ENCODE peak calls at places on chromosomes 13 and 19, in ten cellular contexts. One of them, this sample, is unnamed.

GRCh38 chr19:23949611-23950010 is 34.9 kb downstream of the ZNF726 start:
- DNase-seq in esophagus squamous epithelium: no peak
- DNase-seq in uterus: no peak
- DNase-seq in HCT116: no peak
- DNase-seq in transverse colon: no peak
- DNase-seq in tibial nerve: no peak
- DNase-seq in GM12878: no peak
- DNase-seq in testis: no peak
- DNase-seq in heart left ventricle: no peak
- DNase-seq in right lobe of liver: no peak
- DNase-seq in this sample: no peak

GRCh38 chr13:99496322-99497142 is 4.7 kb upstream of the TM9SF2 start:
- DNase-seq in esophagus squamous epithelium: peak; percentile 52
- DNase-seq in uterus: peak; percentile 72
- DNase-seq in HCT116: peak; percentile 36
- DNase-seq in transverse colon: peak; percentile 76
- DNase-seq in tibial nerve: peak; percentile 70
- DNase-seq in GM12878: peak; percentile 75
- DNase-seq in testis: peak; percentile 94
- DNase-seq in heart left ventricle: no peak
- DNase-seq in right lobe of liver: peak; percentile 74
- DNase-seq in this sample: peak; percentile 80

GRCh38 chr13:19838726-19839342 is 24.6 kb downstream of the ZMYM5 start:
- DNase-seq in esophagus squamous epithelium: no peak
- DNase-seq in uterus: no peak
- DNase-seq in HCT116: no peak
- DNase-seq in transverse colon: no peak
- DNase-seq in tibial nerve: no peak
- DNase-seq in GM12878: no peak
- DNase-seq in testis: no peak
- DNase-seq in heart left ventricle: no peak
- DNase-seq in right lobe of liver: no peak
- DNase-seq in this sample: no peak

GRCh38 chr19:29668746-29669609 is 3.7 kb downstream of the PLEKHF1 start:
- DNase-seq in esophagus squamous epithelium: no peak
- DNase-seq in uterus: no peak
- DNase-seq in HCT116: no peak
- DNase-seq in transverse colon: no peak
- DNase-seq in tibial nerve: no peak
- DNase-seq in GM12878: no peak
- DNase-seq in testis: no peak
- DNase-seq in heart left ventricle: peak; percentile 55
- DNase-seq in right lobe of liver: peak; percentile 53
- DNase-seq in this sample: no peak

GRCh38 chr13:114004416-114005205 is 30.7 kb upstream of the C13orf46 start:
- DNase-seq in esophagus squamous epithelium: no peak
- DNase-seq in uterus: no peak
- DNase-seq in HCT116: no peak
- DNase-seq in transverse colon: no peak
- DNase-seq in tibial nerve: peak; percentile 60
- DNase-seq in GM12878: no peak
- DNase-seq in testis: no peak
- DNase-seq in heart left ventricle: peak; percentile 32
- DNase-seq in right lobe of liver: peak; percentile 46
- DNase-seq in this sample: peak; percentile 63

GRCh38 chr19:6736917-6737283 is 480 bp downstream of the GPR108 start:
- DNase-seq in esophagus squamous epithelium: no peak
- DNase-seq in uterus: no peak
- DNase-seq in HCT116: no peak
- DNase-seq in transverse colon: no peak
- DNase-seq in tibial nerve: no peak
- DNase-seq in GM12878: no peak
- DNase-seq in testis: no peak
- DNase-seq in heart left ventricle: no peak
- DNase-seq in right lobe of liver: no peak
- DNase-seq in this sample: no peak

GRCh38 chr19:48591021-48591420 is 15.5 kb upstream of the SPACA4 start:
- DNase-seq in esophagus squamous epithelium: no peak
- DNase-seq in uterus: no peak
- DNase-seq in HCT116: no peak
- DNase-seq in transverse colon: no peak
- DNase-seq in tibial nerve: no peak
- DNase-seq in GM12878: no peak
- DNase-seq in testis: no peak
- DNase-seq in heart left ventricle: no peak
- DNase-seq in right lobe of liver: no peak
- DNase-seq in this sample: no peak

GRCh38 chr13:102033719-102034446 is 368.0 kb downstream of the FGF14 start:
- DNase-seq in esophagus squamous epithelium: no peak
- DNase-seq in uterus: no peak
- DNase-seq in HCT116: no peak
- DNase-seq in transverse colon: no peak
- DNase-seq in tibial nerve: no peak
- DNase-seq in GM12878: no peak
- DNase-seq in testis: no peak
- DNase-seq in heart left ventricle: no peak
- DNase-seq in right lobe of liver: no peak
- DNase-seq in this sample: no peak

GRCh38 chr13:99671746-99672145 is 170.5 kb downstream of the TM9SF2 start:
- DNase-seq in esophagus squamous epithelium: no peak
- DNase-seq in uterus: no peak
- DNase-seq in HCT116: no peak
- DNase-seq in transverse colon: no peak
- DNase-seq in tibial nerve: no peak
- DNase-seq in GM12878: no peak
- DNase-seq in testis: no peak
- DNase-seq in heart left ventricle: no peak
- DNase-seq in right lobe of liver: no peak
- DNase-seq in this sample: no peak

GRCh38 chr13:113364371-113364932 is 522 bp upstream of the GRTP1 start:
- DNase-seq in esophagus squamous epithelium: no peak
- DNase-seq in uterus: peak; percentile 41
- DNase-seq in HCT116: no peak
- DNase-seq in transverse colon: peak; percentile 17
- DNase-seq in tibial nerve: peak; percentile 9
- DNase-seq in GM12878: no peak
- DNase-seq in testis: no peak
- DNase-seq in heart left ventricle: no peak
- DNase-seq in right lobe of liver: no peak
- DNase-seq in this sample: peak; percentile 60

GRCh38 chr13:111661052-111661451 is 340.6 kb downstream of the TEX29 start:
- DNase-seq in esophagus squamous epithelium: no peak
- DNase-seq in uterus: no peak
- DNase-seq in HCT116: no peak
- DNase-seq in transverse colon: no peak
- DNase-seq in tibial nerve: no peak
- DNase-seq in GM12878: no peak
- DNase-seq in testis: no peak
- DNase-seq in heart left ventricle: no peak
- DNase-seq in right lobe of liver: no peak
- DNase-seq in this sample: peak; percentile 65

GRCh38 chr19:1478934-1479707 is at the start of gene C19orf25:
- DNase-seq in esophagus squamous epithelium: peak; percentile 56
- DNase-seq in uterus: peak; percentile 92
- DNase-seq in HCT116: peak; percentile 86
- DNase-seq in transverse colon: peak; percentile 97
- DNase-seq in tibial nerve: peak; percentile 91
- DNase-seq in GM12878: peak; percentile 80
- DNase-seq in testis: peak; percentile 97
- DNase-seq in heart left ventricle: peak; percentile 98
- DNase-seq in right lobe of liver: peak; percentile 97
- DNase-seq in this sample: peak; percentile 96
- TF ChIP-seq POLR2A in esophagus squamous epithelium: peak; percentile 44
- TF ChIP-seq POLR2A in uterus: peak; percentile 50
- TF ChIP-seq POLR2A in HCT116: peak; percentile 83
- TF ChIP-seq POLR2A in transverse colon: peak; percentile 82
- TF ChIP-seq POLR2A in tibial nerve: peak; percentile 66
- TF ChIP-seq POLR2A in GM12878: peak; percentile 98
- TF ChIP-seq POLR2A in testis: no peak
- TF ChIP-seq POLR2A in heart left ventricle: peak; percentile 77
- TF ChIP-seq POLR2A in right lobe of liver: peak; percentile 44
- TF ChIP-seq POLR2A in this sample: no peak

GRCh38 chr13:50592412-50593145 is 250.9 kb downstream of the DLEU7 start:
- DNase-seq in esophagus squamous epithelium: no peak
- DNase-seq in uterus: no peak
- DNase-seq in HCT116: no peak
- DNase-seq in transverse colon: no peak
- DNase-seq in tibial nerve: no peak
- DNase-seq in GM12878: no peak
- DNase-seq in testis: no peak
- DNase-seq in heart left ventricle: no peak
- DNase-seq in right lobe of liver: no peak
- DNase-seq in this sample: no peak
- H3K4me1 ChIP-seq in esophagus squamous epithelium: no peaks in the 10 kb centered on the region
- H3K4me1 ChIP-seq in uterus: no peaks in the 10 kb centered on the region
- H3K4me1 ChIP-seq in HCT116: peaks cover 6% of the 10 kb centered on the region
- H3K4me1 ChIP-seq in transverse colon: peaks cover 3% of the 10 kb centered on the region
- H3K4me1 ChIP-seq in tibial nerve: peaks cover 14% of the 10 kb centered on the region
- H3K4me1 ChIP-seq in GM12878: peaks cover 41% of the 10 kb centered on the region
- H3K4me1 ChIP-seq in testis: no peaks in the 10 kb centered on the region
- H3K4me1 ChIP-seq in heart left ventricle: peaks cover 14% of the 10 kb centered on the region
- H3K4me1 ChIP-seq in right lobe of liver: no peaks in the 10 kb centered on the region
- H3K4me1 ChIP-seq in this sample: peaks cover 3% of the 10 kb centered on the region

DNA sequence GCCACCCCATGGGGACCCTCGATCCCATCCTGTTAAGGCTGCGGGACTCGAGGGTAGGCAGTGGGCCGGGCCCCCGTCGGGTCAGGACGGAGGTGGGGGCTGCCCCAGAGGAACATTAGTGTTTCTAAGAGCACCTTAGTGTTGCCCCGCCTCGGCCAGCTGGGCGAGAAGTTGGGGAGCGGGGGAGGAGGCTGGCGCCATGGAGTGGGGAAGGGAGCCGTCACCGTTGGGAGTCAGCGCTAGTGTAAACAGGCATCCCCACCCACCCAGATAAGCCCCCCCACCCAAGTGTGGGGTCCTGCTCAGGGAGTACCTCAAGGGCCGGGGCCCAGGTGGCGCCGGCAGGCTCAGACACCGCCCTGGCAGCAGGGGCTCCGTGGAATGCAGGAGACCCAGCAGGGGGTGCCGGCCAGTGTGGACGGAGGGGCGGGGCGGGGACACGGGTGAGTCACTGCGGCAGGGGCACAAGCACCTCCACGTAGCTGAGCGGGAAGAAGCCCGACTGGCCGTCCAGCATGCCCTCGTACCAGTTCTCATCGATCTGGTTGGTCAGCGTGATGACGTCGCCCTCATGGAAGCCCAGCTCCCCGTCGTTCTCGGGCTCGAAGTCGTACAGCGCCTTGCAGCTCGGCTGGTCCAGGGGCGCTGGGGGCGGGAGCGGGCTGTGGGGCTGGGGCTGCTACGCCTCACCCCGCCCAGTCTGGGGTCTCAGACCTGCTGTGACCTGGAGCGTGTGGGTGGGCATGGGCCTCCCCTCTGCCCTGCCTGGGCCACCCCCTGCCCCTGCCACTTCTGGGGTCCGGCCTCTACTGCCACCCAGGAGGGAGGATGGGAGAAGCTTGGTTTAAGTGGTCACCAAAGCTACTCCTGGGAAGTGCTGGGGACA is 18.0 kb downstream of the MPND start:
- DNase-seq in esophagus squamous epithelium: no peak
- DNase-seq in uterus: no peak
- DNase-seq in HCT116: no peak
- DNase-seq in transverse colon: no peak
- DNase-seq in tibial nerve: no peak
- DNase-seq in GM12878: no peak
- DNase-seq in testis: no peak
- DNase-seq in heart left ventricle: no peak
- DNase-seq in right lobe of liver: no peak
- DNase-seq in this sample: peak; percentile 67
- TF ChIP-seq POLR2A in esophagus squamous epithelium: no peak
- TF ChIP-seq POLR2A in uterus: no peak
- TF ChIP-seq POLR2A in HCT116: no peak
- TF ChIP-seq POLR2A in transverse colon: no peak
- TF ChIP-seq POLR2A in tibial nerve: no peak
- TF ChIP-seq POLR2A in GM12878: no peak
- TF ChIP-seq POLR2A in testis: no peak
- TF ChIP-seq POLR2A in heart left ventricle: no peak
- TF ChIP-seq POLR2A in right lobe of liver: no peak
- TF ChIP-seq POLR2A in this sample: no peak

DNA sequence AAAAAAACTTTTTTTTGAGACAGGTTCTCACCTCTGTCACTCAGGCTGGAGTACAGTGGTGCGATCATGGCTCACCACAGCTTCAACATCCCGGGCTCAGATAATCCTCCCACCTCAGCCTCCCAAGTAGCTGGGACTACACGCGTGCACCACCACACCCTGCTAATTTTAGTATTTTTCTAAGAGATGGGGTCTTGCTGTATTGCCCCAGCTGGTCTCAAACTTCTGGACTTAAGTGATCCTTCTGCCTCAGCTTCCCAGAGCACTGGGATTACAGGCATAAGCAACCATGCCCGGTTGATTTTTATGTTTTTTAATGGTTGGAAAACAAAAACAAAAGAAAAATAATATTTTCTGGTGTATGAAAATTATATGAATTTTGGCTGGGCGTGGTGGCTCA is 9.2 kb upstream of the ACP7 start:
- DNase-seq in esophagus squamous epithelium: no peak
- DNase-seq in uterus: no peak
- DNase-seq in HCT116: no peak
- DNase-seq in transverse colon: no peak
- DNase-seq in tibial nerve: no peak
- DNase-seq in GM12878: no peak
- DNase-seq in testis: no peak
- DNase-seq in heart left ventricle: no peak
- DNase-seq in right lobe of liver: no peak
- DNase-seq in this sample: no peak
- H3K4me1 ChIP-seq in esophagus squamous epithelium: no peaks in the 10 kb centered on the region
- H3K4me1 ChIP-seq in uterus: no peaks in the 10 kb centered on the region
- H3K4me1 ChIP-seq in HCT116: peaks cover 92% of the 10 kb centered on the region
- H3K4me1 ChIP-seq in transverse colon: no peaks in the 10 kb centered on the region
- H3K4me1 ChIP-seq in tibial nerve: no peaks in the 10 kb centered on the region
- H3K4me1 ChIP-seq in GM12878: no peaks in the 10 kb centered on the region
- H3K4me1 ChIP-seq in testis: no peaks in the 10 kb centered on the region
- H3K4me1 ChIP-seq in heart left ventricle: no peaks in the 10 kb centered on the region
- H3K4me1 ChIP-seq in right lobe of liver: no peaks in the 10 kb centered on the region
- H3K4me1 ChIP-seq in this sample: no peaks in the 10 kb centered on the region

GRCh38 chr19:1252221-1252817 is 3.9 kb downstream of the MIDN start:
- DNase-seq in esophagus squamous epithelium: peak; percentile 83
- DNase-seq in uterus: peak; percentile 95
- DNase-seq in HCT116: no peak
- DNase-seq in transverse colon: peak; percentile 86
- DNase-seq in tibial nerve: peak; percentile 85
- DNase-seq in GM12878: no peak
- DNase-seq in testis: peak; percentile 83
- DNase-seq in heart left ventricle: peak; percentile 93
- DNase-seq in right lobe of liver: peak; percentile 92
- DNase-seq in this sample: peak; percentile 95
- TF ChIP-seq POLR2A in esophagus squamous epithelium: peak; percentile 26
- TF ChIP-seq POLR2A in uterus: no peak
- TF ChIP-seq POLR2A in HCT116: no peak
- TF ChIP-seq POLR2A in transverse colon: peak; percentile 14
- TF ChIP-seq POLR2A in tibial nerve: peak; percentile 20
- TF ChIP-seq POLR2A in GM12878: no peak
- TF ChIP-seq POLR2A in testis: no peak
- TF ChIP-seq POLR2A in heart left ventricle: no peak
- TF ChIP-seq POLR2A in right lobe of liver: peak; percentile 32
- TF ChIP-seq POLR2A in this sample: no peak

GRCh38 chr19:42524250-42524649 is 4.0 kb downstream of the CEACAM1 start:
- DNase-seq in esophagus squamous epithelium: no peak
- DNase-seq in uterus: no peak
- DNase-seq in HCT116: no peak
- DNase-seq in transverse colon: no peak
- DNase-seq in tibial nerve: no peak
- DNase-seq in GM12878: no peak
- DNase-seq in testis: no peak
- DNase-seq in heart left ventricle: no peak
- DNase-seq in right lobe of liver: no peak
- DNase-seq in this sample: no peak
- H3K4me1 ChIP-seq in esophagus squamous epithelium: peaks cover 11% of the 10 kb centered on the region
- H3K4me1 ChIP-seq in uterus: no peaks in the 10 kb centered on the region
- H3K4me1 ChIP-seq in HCT116: peaks cover 13% of the 10 kb centered on the region
- H3K4me1 ChIP-seq in transverse colon: peaks cover 17% of the 10 kb centered on the region
- H3K4me1 ChIP-seq in tibial nerve: no peaks in the 10 kb centered on the region
- H3K4me1 ChIP-seq in GM12878: peaks cover 20% of the 10 kb centered on the region
- H3K4me1 ChIP-seq in testis: peaks cover 10% of the 10 kb centered on the region
- H3K4me1 ChIP-seq in heart left ventricle: peaks cover 4% of the 10 kb centered on the region
- H3K4me1 ChIP-seq in right lobe of liver: no peaks in the 10 kb centered on the region
- H3K4me1 ChIP-seq in this sample: peaks cover 13% of the 10 kb centered on the region

This sample was measured in suprapubic skin.